ENCODE peak calls at places on chromosomes 2 and 18, in six cellular contexts. E is Panc1, J is mucosa of descending colon, G is IMR-90, Z is SJSA1, R is transverse colon. F is an unnamed sample.

GRCh38 chr18:13302611-13303267 is 84.2 kb downstream of the LDLRAD4 start:
- DNase-seq in G (no peak), Z (no peak), J (no peak), R (no peak), E (no peak), F (peak; percentile 7)

GRCh38 chr2:9315280-9315847 is 108.0 kb downstream of the ITGB1BP1 start:
- DNase-seq in R (no peak), J (no peak), E (no peak), G (no peak), Z (no peak), F (no peak)

GRCh38 chr2:108222261-108222660 is 17.5 kb upstream of the SULT1C3 start:
- DNase-seq in E (no peak), R (no peak), G (no peak), Z (no peak), J (no peak), F (no peak)

GRCh38 chr2:75238670-75239330 is 39.5 kb upstream of the TACR1 start:
- DNase-seq in G (peak; percentile 93), E (peak; percentile 50), J (no peak), Z (peak; percentile 87), R (no peak), F (no peak)

GRCh38 chr2:106011380-106011779 is 182.7 kb downstream of the UXS1 start:
- DNase-seq in G (no peak), Z (no peak), J (no peak), E (no peak), R (no peak), F (no peak)

GRCh38 chr18:31606265-31606664 is 14.6 kb downstream of the TTR start:
- DNase-seq in E (no peak), J (no peak), Z (no peak), G (no peak), R (no peak), F (no peak)

GRCh38 chr2:182816856-182817255 is 49.6 kb downstream of the FRZB start:
- DNase-seq in G (peak; percentile 21), J (no peak), Z (no peak), R (no peak), E (no peak), F (no peak)

GRCh38 chr18:2515908-2516625 is 55.2 kb downstream of the METTL4 start:
- DNase-seq in G (peak; percentile 95), J (no peak), Z (peak; percentile 92), E (no peak), R (no peak), F (peak; percentile 4)

GRCh38 chr18:55337908-55338521 is 250.0 kb downstream of the TCF4 start:
- DNase-seq in R (no peak), G (no peak), J (no peak), E (no peak), Z (no peak), F (no peak)

GRCh38 chr2:101843048-101843447 is 145.5 kb downstream of the MAP4K4 start:
- DNase-seq in Z (no peak), G (no peak), J (no peak), E (no peak), R (no peak), F (no peak)
- H3K4me3 ChIP-seq in Z (no peak overlapping the region), G (no peak overlapping the region), J (no peak overlapping the region), E (no peak overlapping the region), R (no peak overlapping the region), F (no peak overlapping the region)

DNA sequence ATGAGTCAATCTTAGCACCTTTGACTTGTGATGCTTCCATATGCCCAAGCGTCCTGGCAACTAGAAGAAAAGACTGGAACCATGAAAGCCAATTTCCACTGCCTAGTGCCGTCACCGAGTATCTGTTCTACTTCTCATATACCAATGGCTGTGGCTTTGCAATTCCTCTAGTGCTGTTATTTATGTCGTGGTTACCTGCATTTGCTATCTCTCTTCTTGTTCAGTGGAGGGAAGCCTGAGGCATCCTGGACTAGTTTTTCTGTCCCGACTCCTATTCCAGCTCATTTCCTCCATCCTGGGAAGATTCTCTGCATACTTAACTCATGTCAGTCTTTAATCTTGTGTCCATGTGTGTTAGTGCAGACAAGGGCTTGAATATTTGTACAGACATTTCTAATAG is 117.9 kb downstream of the FEZ2 start:
- DNase-seq in R (no peak), E (no peak), Z (no peak), J (no peak), G (no peak), F (no peak)
- H3K36me3 ChIP-seq in R (peaks cover 5% of the 10 kb centered on the region), E (peaks cover 76% of the 10 kb centered on the region), Z (peaks cover 87% of the 10 kb centered on the region), J (peaks cover 4% of the 10 kb centered on the region), G (peaks cover 50% of the 10 kb centered on the region), F (peaks cover 9% of the 10 kb centered on the region)

GRCh38 chr2:24577481-24577880 is 86.4 kb downstream of the NCOA1 start:
- DNase-seq in G (no peak), Z (no peak), J (no peak), E (no peak), R (no peak), F (peak; percentile 12)

GRCh38 chr2:24579053-24579803 is 88.2 kb downstream of the NCOA1 start:
- DNase-seq in J (no peak), Z (no peak), G (no peak), R (no peak), E (no peak), F (no peak)

GRCh38 chr2:24576146-24576545 is 85.1 kb downstream of the NCOA1 start:
- DNase-seq in G (no peak), R (no peak), Z (no peak), E (no peak), J (no peak), F (no peak)

GRCh38 chr2:24580561-24580960 is 89.5 kb downstream of the NCOA1 start:
- DNase-seq in E (no peak), R (no peak), G (no peak), Z (no peak), J (no peak), F (no peak)

GRCh38 chr2:24576617-24577016 is 85.6 kb downstream of the NCOA1 start:
- DNase-seq in Z (no peak), G (no peak), R (no peak), J (no peak), E (no peak), F (no peak)
- H3K4me3 ChIP-seq in Z (no peak overlapping the region), G (no peak overlapping the region), R (no peak overlapping the region), J (no peak overlapping the region), E (no peak overlapping the region), F (no peak overlapping the region)

GRCh38 chr2:233072838-233073237 is 12.7 kb downstream of the INPP5D start:
- DNase-seq in G (no peak), Z (no peak), R (no peak), J (no peak), E (no peak), F (no peak)
- H3K36me3 ChIP-seq in G (no peaks in the 10 kb centered on the region), Z (no peaks in the 10 kb centered on the region), R (no peaks in the 10 kb centered on the region), J (no peaks in the 10 kb centered on the region), E (no peaks in the 10 kb centered on the region), F (no peaks in the 10 kb centered on the region)

GRCh38 chr2:100053499-100053898 is 88.9 kb downstream of the AFF3 start:
- DNase-seq in G (no peak), J (no peak), R (no peak), Z (no peak), E (no peak), F (no peak)
- H3K4me3 ChIP-seq in G (no peak overlapping the region), J (no peak overlapping the region), R (no peak overlapping the region), Z (no peak overlapping the region), E (no peak overlapping the region), F (no peak overlapping the region)

DNA sequence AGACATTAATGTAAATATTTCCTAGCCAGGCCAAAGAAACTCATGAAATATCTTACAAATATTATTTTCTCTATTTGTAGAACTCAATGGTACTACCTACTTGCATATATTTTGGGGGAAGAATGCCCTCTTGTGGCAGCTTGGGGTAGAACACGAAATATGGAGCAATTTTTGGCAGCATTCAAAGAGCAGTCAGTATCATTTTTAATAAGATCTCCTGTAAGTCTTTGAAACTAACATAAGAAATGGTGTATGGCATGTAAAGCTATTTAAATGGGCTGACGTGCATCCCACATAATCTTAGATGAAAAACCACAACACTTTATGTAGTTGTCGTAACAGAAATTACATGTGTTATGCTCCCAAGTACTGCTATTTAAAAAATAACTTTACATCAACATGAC is 62.3 kb upstream of the CCDC195 start:
- DNase-seq in J (no peak), Z (peak; percentile 50), R (peak; percentile 64), G (peak; percentile 60), E (peak; percentile 56), F (peak; percentile 70)
- H3K36me3 ChIP-seq in J (no peaks in the 10 kb centered on the region), Z (peaks cover 32% of the 10 kb centered on the region), R (no peaks in the 10 kb centered on the region), G (peaks cover 6% of the 10 kb centered on the region), E (no peaks in the 10 kb centered on the region), F (no peaks in the 10 kb centered on the region)

F was measured in small intestine.